ENCODE peak calls at places on chromosomes 6 and 20, in six cellular contexts. F is lower lobe of right lung, U is Panc1, K is heart right ventricle, N is right lobe of liver, I is uterus. R is an unnamed sample. For H3K9me3 and H3K4me1, the result is how much of the 10 kb centered on the place peaks cover.

GRCh38 chr20:14600527-14600926 is 263.1 kb upstream of the FLRT3 start:
- DNase-seq in F (no peak), U (no peak), K (no peak), N (no peak), I (no peak), R (no peak)

GRCh38 chr20:38673731-38674177 is 50.5 kb upstream of the SLC32A1 start:
- DNase-seq in F (no peak), U (no peak), K (no peak), N (no peak), I (no peak), R (peak)

GRCh38 chr6:35663001-35663400 is 25.7 kb downstream of the FKBP5 start:
- DNase-seq in F (no peak), U (no peak), K (no peak), N (no peak), I (no peak), R (no peak)

GRCh38 chr6:149938571-149939462 is 3.0 kb upstream of the ULBP2 start:
- DNase-seq in F (no peak), U (no peak), K (no peak), N (no peak), I (no peak), R (no peak)

GRCh38 chr20:40563296-40563950 is 125.6 kb downstream of the MAFB start:
- DNase-seq in F (peak), U (no peak), K (peak), N (no peak), I (no peak), R (peak)

GRCh38 chr6:13368716-13369115 is 40.4 kb upstream of the TBC1D7 start:
- DNase-seq in F (no peak), U (no peak), K (no peak), N (no peak), I (no peak), R (no peak)

GRCh38 chr20:1833728-1834726 is 61.2 kb upstream of the SIRPA start:
- DNase-seq in F (no peak), U (no peak), K (no peak), N (no peak), I (no peak), R (no peak)

GRCh38 chr20:49810491-49811190 is 2.0 kb upstream of the SLC9A8 start:
- DNase-seq in F (no peak), U (no peak), K (no peak), N (peak), I (no peak), R (no peak)

GRCh38 chr20:25209400-25209799 is 13.9 kb downstream of the ENTPD6 start:
- DNase-seq in F (no peak), U (no peak), K (no peak), N (peak), I (no peak), R (no peak)

DNA sequence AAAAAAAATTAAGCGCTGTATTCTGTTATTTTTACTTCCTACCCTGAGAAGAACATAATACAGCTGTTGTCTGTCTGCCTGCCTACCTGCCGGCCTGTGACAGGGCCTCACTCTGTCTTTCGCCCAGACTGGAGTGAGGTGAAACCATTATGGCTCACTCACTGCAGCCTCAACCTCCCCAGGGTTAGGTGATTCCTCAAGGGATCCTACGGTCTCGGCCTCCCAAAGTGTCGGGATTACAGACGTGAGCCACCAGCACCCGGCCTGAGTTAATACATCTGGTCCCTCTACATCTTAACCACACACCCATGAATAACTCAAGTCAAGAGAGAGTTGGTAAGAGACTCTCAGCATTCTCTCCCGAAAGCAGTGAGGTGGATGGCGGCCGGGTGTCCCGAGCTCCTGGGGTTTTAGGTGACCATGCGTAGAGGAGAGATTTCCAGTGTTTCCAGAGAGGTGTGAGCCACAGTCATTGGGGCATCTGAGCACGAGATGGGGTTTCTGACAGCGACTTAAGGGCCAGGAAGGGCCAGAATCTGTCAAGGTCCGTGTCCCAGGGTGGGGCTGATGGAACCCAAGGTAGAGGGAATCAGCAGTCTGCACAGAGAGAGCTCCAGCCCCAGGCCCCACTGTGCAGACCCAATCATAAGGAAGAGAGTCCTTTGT is 1954.4 kb upstream of the DEFB115 start:
- DNase-seq in F (no peak), U (no peak), K (no peak), N (no peak), I (no peak), R (no peak)
- H3K9me3 ChIP-seq in F (under half), U (under half), K (under half), N (under half), I (under half), R (under half)

GRCh38 chr6:91667596-91667995 is 1080.7 kb upstream of the MAP3K7 start:
- DNase-seq in F (no peak), U (no peak), K (no peak), N (no peak), I (no peak), R (no peak)

GRCh38 chr6:91669154-91669903 is 1082.5 kb upstream of the MAP3K7 start:
- DNase-seq in F (no peak), U (no peak), K (no peak), N (no peak), I (no peak), R (no peak)

GRCh38 chr6:91669904-91670295 is 1083.0 kb upstream of the MAP3K7 start:
- DNase-seq in F (no peak), U (no peak), K (no peak), N (no peak), I (no peak), R (no peak)

GRCh38 chr6:91672201-91672600 is 1085.3 kb upstream of the MAP3K7 start:
- DNase-seq in F (no peak), U (no peak), K (no peak), N (no peak), I (no peak), R (no peak)
- H3K4me1 ChIP-seq in F (under half), U (under half), K (under half), N (under half), I (under half), R (under half)

GRCh38 chr6:16809753-16810358 is 48.6 kb upstream of the ATXN1 start:
- DNase-seq in F (no peak), U (no peak), K (no peak), N (no peak), I (no peak), R (no peak)

GRCh38 chr6:16810411-16810810 is 49.2 kb upstream of the ATXN1 start:
- DNase-seq in F (no peak), U (no peak), K (no peak), N (no peak), I (no peak), R (no peak)

GRCh38 chr6:16811277-16811979 is 50.2 kb upstream of the ATXN1 start:
- DNase-seq in F (no peak), U (no peak), K (no peak), N (no peak), I (no peak), R (no peak)

GRCh38 chr6:16816891-16817290 is 55.6 kb upstream of the ATXN1 start:
- DNase-seq in F (no peak), U (no peak), K (no peak), N (no peak), I (no peak), R (no peak)

GRCh38 chr6:16812993-16813392 is 51.7 kb upstream of the ATXN1 start:
- DNase-seq in F (no peak), U (no peak), K (no peak), N (no peak), I (no peak), R (no peak)
- H3K9me3 ChIP-seq in F (under half), U (under half), K (under half), N (under half), I (under half), R (under half)

DNA sequence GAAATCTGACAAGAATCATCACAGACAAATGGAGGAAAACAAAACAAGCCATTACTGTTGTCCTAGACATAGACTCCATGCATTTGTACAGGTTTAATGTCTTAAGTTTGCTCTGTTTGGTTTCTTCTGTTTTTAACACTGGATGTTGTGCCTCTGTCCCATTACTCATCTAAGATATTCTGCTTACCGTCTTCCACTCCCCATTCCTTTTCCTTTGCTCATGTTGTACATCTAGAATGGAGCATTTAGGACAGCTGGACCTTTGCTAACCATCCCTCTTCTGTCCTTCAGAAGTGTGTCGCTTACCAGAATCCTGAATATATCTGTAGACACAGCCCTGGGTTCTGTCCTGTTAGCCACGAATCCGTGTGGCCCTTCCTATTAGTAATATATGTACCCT is 35.2 kb downstream of the RAB22A start:
- DNase-seq in F (no peak), U (no peak), K (no peak), N (no peak), I (no peak), R (no peak)
- H3K4me1 ChIP-seq in F (under half), U (under half), K (under half), N (under half), I (under half), R (under half)

DNA sequence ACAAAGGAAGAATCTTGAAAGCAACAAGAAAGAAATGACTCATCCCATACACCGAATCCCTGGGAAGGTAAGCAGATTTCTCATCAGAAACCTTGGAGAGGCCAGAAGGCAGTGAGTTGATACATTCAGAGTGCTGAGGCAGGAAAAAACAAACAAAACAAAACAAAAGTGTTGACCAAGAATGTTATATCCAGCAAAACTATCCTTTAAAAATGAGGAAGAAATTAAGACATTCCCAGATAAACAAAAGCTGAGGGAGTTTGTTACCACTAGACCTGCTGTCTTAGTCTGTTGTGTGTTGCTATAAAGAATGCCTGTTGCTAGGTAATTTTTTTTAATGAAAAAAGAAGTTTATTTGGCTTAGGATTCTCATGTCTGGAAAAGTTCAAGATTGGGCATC is 33.7 kb upstream of the PPP1R3G start:
- DNase-seq in F (no peak), U (no peak), K (no peak), N (no peak), I (no peak), R (no peak)
- H3K9me3 ChIP-seq in F (under half), U (under half), K (under half), N (under half), I (under half), R (under half)

DNA sequence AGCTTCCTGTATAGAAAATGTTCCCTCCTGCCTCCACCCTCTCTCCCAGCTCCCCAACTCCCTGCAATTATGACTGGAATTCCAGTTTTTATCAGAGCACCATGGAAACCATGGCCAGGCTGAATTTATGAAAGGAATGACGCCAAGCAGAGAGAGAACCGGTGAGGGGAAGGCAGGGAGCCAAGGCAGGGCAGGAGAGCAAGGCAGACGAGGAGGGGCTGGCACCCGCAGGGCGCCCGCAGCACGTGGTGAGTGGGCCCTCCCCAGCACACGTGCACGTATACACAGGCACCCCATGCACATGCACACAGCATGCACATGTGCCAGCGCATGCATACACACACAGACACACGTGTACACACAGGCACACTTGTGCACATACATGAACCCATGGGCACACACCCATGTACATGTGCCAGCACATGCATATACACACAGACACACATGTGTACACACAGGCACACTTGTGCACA is 27.4 kb upstream of the MRGBP start:
- DNase-seq in F (peak), U (no peak), K (peak), N (peak), I (no peak), R (no peak)
- H3K4me1 ChIP-seq in F (under half), U (under half), K (under half), N (under half), I (under half), R (under half)

DNA sequence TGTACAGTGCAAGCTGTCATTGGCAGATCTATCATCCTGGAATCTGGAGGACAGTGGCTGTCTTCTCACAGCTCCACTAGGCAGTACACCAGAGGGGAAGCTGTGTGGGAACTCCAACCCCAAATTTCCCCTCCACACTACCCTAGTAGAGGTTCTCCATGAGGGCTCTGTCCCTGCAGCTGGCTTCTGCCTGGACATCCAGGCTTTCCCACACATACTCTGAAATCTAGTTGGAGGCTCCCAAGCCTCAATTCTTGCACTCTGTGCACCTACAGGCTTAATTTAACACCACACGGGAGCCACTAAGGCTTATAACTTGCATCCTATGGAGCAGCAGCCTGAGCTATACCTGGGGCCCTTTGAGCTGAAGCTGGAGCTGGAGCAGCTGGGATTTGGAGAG is 43.0 kb upstream of the TRIM39 start:
- DNase-seq in F (no peak), U (no peak), K (no peak), N (no peak), I (no peak), R (no peak)
- H3K9me3 ChIP-seq in F (half or more), U (under half), K (half or more), N (under half), I (half or more), R (under half)

GRCh38 chr6:137848672-137849071 is 18.4 kb upstream of the TNFAIP3 start:
- DNase-seq in F (no peak), U (no peak), K (no peak), N (no peak), I (no peak), R (no peak)

GRCh38 chr6:137849076-137849708 is 17.9 kb upstream of the TNFAIP3 start:
- DNase-seq in F (no peak), U (no peak), K (no peak), N (no peak), I (no peak), R (no peak)

GRCh38 chr6:137850816-137851602 is 16.1 kb upstream of the TNFAIP3 start:
- DNase-seq in F (no peak), U (no peak), K (no peak), N (no peak), I (no peak), R (no peak)

GRCh38 chr6:137850137-137850714 is 16.8 kb upstream of the TNFAIP3 start:
- DNase-seq in F (no peak), U (no peak), K (no peak), N (no peak), I (no peak), R (no peak)

DNA sequence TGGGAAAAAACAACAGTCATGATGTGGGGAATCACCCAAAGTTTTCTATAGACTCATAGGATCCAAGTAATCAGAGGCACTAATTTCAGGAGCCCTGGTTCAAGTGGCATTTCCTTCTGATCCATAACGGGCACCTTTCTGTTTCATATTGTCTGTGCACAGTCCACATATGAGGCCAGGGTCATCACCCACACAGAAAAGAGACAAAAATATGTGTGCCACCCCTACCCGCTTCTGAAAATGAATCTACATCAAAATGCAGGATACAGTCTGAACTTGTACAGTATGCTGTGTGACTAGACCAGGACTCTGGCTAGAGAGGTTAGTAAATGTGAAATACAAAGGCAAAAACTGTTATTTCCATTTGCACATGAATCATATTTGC is 17.4 kb upstream of the TNFAIP3 start:
- DNase-seq in F (no peak), U (no peak), K (no peak), N (no peak), I (no peak), R (no peak)
- H3K4me1 ChIP-seq in F (under half), U (under half), K (under half), N (under half), I (under half), R (under half)